ENCODE peak calls at places on chromosomes 7 and 10, in nine cellular contexts. H, J, X, T, D, B, E, F and W are unnamed samples.

GRCh38 chr10:14569274-14570060 is 205.2 kb downstream of the FAM107B start:
- DNase-seq in H (no peak), J (no peak), X (peak), T (no peak), D (no peak), B (peak), E (no peak), F (no peak), W (no peak)

GRCh38 chr10:93398528-93398927 is 83.6 kb downstream of the MYOF start:
- DNase-seq in H (no peak), J (no peak), X (no peak), T (no peak), D (no peak), B (no peak), E (no peak), F (no peak), W (no peak)

GRCh38 chr7:120951826-120952225 is 1.2 kb downstream of the ING3 start:
- DNase-seq in H (no peak), J (peak), X (no peak), T (no peak), D (no peak), B (no peak), E (no peak), F (no peak), W (no peak)

GRCh38 chr10:43922335-43923280 is 273.9 kb upstream of the ZNF32 start:
- DNase-seq in H (no peak), J (no peak), X (no peak), T (no peak), D (no peak), B (no peak), E (peak), F (no peak), W (no peak)

GRCh38 chr10:29865700-29866355 is 193.6 kb downstream of the JCAD start:
- DNase-seq in H (no peak), J (peak), X (no peak), T (no peak), D (no peak), B (no peak), E (no peak), F (no peak), W (no peak)

GRCh38 chr10:870564-871166 is 60.8 kb downstream of the LARP4B start:
- DNase-seq in H (no peak), J (no peak), X (no peak), T (no peak), D (no peak), B (no peak), E (no peak), F (no peak), W (no peak)

GRCh38 chr10:51137741-51138529 is 63.6 kb downstream of the PRKG1 start:
- DNase-seq in H (no peak), J (peak), X (no peak), T (no peak), D (no peak), B (no peak), E (no peak), F (no peak), W (no peak)

GRCh38 chr10:58647366-58647765 is 134.7 kb downstream of the BICC1 start:
- DNase-seq in H (no peak), J (no peak), X (no peak), T (no peak), D (no peak), B (no peak), E (no peak), F (no peak), W (no peak)

GRCh38 chr10:109166935-109167334 is 756.4 kb downstream of the XPNPEP1 start:
- DNase-seq in H (no peak), J (peak), X (no peak), T (no peak), D (no peak), B (no peak), E (no peak), F (no peak), W (no peak)

GRCh38 chr7:44072364-44073231 is 7.2 kb upstream of the PGAM2 start:
- DNase-seq in H (peak), J (peak), X (no peak), T (peak), D (no peak), B (peak), E (peak), F (peak), W (peak)

GRCh38 chr7:17185690-17186070 is 112.8 kb upstream of the AHR start:
- DNase-seq in H (no peak), J (peak), X (no peak), T (no peak), D (no peak), B (no peak), E (no peak), F (peak), W (no peak)

GRCh38 chr10:118966131-118967125 is 63.1 kb upstream of the NANOS1 start:
- DNase-seq in H (no peak), J (no peak), X (no peak), T (no peak), D (no peak), B (no peak), E (no peak), F (no peak), W (no peak)

GRCh38 chr7:76383089-76383944 is 24.5 kb upstream of the YWHAG start:
- DNase-seq in H (no peak), J (no peak), X (no peak), T (no peak), D (no peak), B (no peak), E (no peak), F (no peak), W (no peak)

GRCh38 chr7:1742555-1743303 is 72.7 kb downstream of the ELFN1 start:
- DNase-seq in H (peak), J (no peak), X (peak), T (peak), D (peak), B (peak), E (peak), F (no peak), W (no peak)

GRCh38 chr7:134478707-134479106 is 19.8 kb upstream of the AKR1B1 start:
- DNase-seq in H (no peak), J (no peak), X (no peak), T (no peak), D (no peak), B (no peak), E (no peak), F (no peak), W (no peak)

GRCh38 chr10:125016611-125017202 is 74.8 kb downstream of the ZRANB1 start:
- DNase-seq in H (peak), J (no peak), X (no peak), T (no peak), D (no peak), B (no peak), E (no peak), F (no peak), W (peak)

GRCh38 chr7:90312745-90313144 is 8.4 kb downstream of the FAM237B start:
- DNase-seq in H (no peak), J (peak), X (no peak), T (no peak), D (no peak), B (no peak), E (no peak), F (no peak), W (no peak)

GRCh38 chr7:128835790-128836641 is 5.8 kb downstream of the FLNC start:
- DNase-seq in H (peak), J (no peak), X (no peak), T (no peak), D (no peak), B (no peak), E (no peak), F (no peak), W (no peak)

GRCh38 chr7:74656421-74656910 is 1.1 kb upstream of the GTF2I start:
- DNase-seq in H (peak), J (peak), X (peak), T (peak), D (no peak), B (peak), E (peak), F (no peak), W (no peak)

GRCh38 chr10:19014034-19014433 is 34.6 kb upstream of the MALRD1 start:
- DNase-seq in H (no peak), J (no peak), X (no peak), T (no peak), D (no peak), B (no peak), E (no peak), F (peak), W (no peak)

GRCh38 chr7:80829527-80829926 is 89.3 kb downstream of the SEMA3C start:
- DNase-seq in H (no peak), J (no peak), X (no peak), T (no peak), D (no peak), B (no peak), E (no peak), F (no peak), W (no peak)

GRCh38 chr10:12348870-12349627 is at the start of gene CAMK1D:
- DNase-seq in H (peak), J (peak), X (peak), T (peak), D (peak), B (peak), E (peak), F (peak), W (peak)

GRCh38 chr7:156617215-156617614 is 23.4 kb upstream of the RNF32 start:
- DNase-seq in H (no peak), J (no peak), X (no peak), T (no peak), D (no peak), B (no peak), E (no peak), F (no peak), W (no peak)

GRCh38 chr7:5656233-5656632 is 125.2 kb downstream of the RNF216 start:
- DNase-seq in H (no peak), J (no peak), X (no peak), T (no peak), D (no peak), B (no peak), E (no peak), F (no peak), W (no peak)

GRCh38 chr10:43965033-43965917 is 316.6 kb upstream of the ZNF32 start:
- DNase-seq in H (no peak), J (peak), X (no peak), T (no peak), D (no peak), B (no peak), E (peak), F (no peak), W (peak)

GRCh38 chr10:24681476-24682088 is 42.1 kb downstream of the ARHGAP21 start:
- DNase-seq in H (no peak), J (no peak), X (no peak), T (no peak), D (no peak), B (no peak), E (no peak), F (no peak), W (no peak)

GRCh38 chr7:12601302-12601869 is 30.9 kb downstream of the SCIN start:
- DNase-seq in H (no peak), J (no peak), X (no peak), T (no peak), D (no peak), B (no peak), E (no peak), F (no peak), W (no peak)